ENCODE peak calls at places on chromosomes 7 and 10, in six cellular contexts. P is A549, F is endothelial cell of umbilical vein, J is K562, I is HepG2, T is GM12878. V is an unnamed sample.
A peak's percentile ranks its signal among the peaks of the same experiment; 100 is the strongest.

GRCh38 chr10:58322072-58322834 is 12.6 kb upstream of the UBE2D1 start:
- DNase-seq in I (peak; percentile 80), P (no peak), F (no peak), T (no peak), J (no peak), V (peak; percentile 94)

GRCh38 chr7:55477781-55478374 is 94.4 kb downstream of the VOPP1 start:
- DNase-seq in F (no peak), J (no peak), P (no peak), T (no peak), I (no peak), V (no peak)

GRCh38 chr10:116767235-116767634 is 24.9 kb upstream of the HSPA12A start:
- DNase-seq in I (no peak), P (peak; percentile 46), J (no peak), T (no peak), F (no peak), V (no peak)

GRCh38 chr10:34647848-34648247 is 167.2 kb downstream of the PARD3 start:
- DNase-seq in F (no peak), T (no peak), J (no peak), P (no peak), I (no peak), V (no peak)

GRCh38 chr10:14608381-14609001 is 166.2 kb downstream of the FAM107B start:
- DNase-seq in P (no peak), I (peak; percentile 68), F (no peak), T (no peak), J (no peak), V (peak; percentile 87)

GRCh38 chr10:18312385-18313145 is 172.3 kb downstream of the CACNB2 start:
- DNase-seq in T (no peak), F (no peak), I (peak; percentile 49), P (peak; percentile 52), J (peak; percentile 43), V (peak; percentile 32)

GRCh38 chr10:78685466-78686163 is 383.2 kb upstream of the ZMIZ1 start:
- DNase-seq in P (peak; percentile 41), T (no peak), F (no peak), J (no peak), I (no peak), V (no peak)

GRCh38 chr7:66950763-66951162 is 29.7 kb downstream of the TMEM248 start:
- DNase-seq in P (no peak), F (peak; percentile 7), J (no peak), I (no peak), T (no peak), V (no peak)

GRCh38 chr10:22629126-22629525 is 85.3 kb downstream of the PIP4K2A start:
- DNase-seq in P (no peak), J (no peak), T (no peak), F (no peak), I (no peak), V (no peak)

GRCh38 chr7:41280491-41280890 is 422.4 kb downstream of the INHBA start:
- DNase-seq in J (no peak), I (no peak), F (no peak), T (no peak), P (no peak), V (no peak)

GRCh38 chr10:22365233-22365632 is 19.9 kb downstream of the SPAG6 start:
- DNase-seq in F (no peak), P (no peak), J (no peak), T (no peak), I (no peak), V (no peak)

GRCh38 chr10:77109470-77109994 is 528.1 kb downstream of the KCNMA1 start:
- DNase-seq in J (no peak), I (no peak), F (no peak), T (no peak), P (no peak), V (no peak)

GRCh38 chr7:29327455-29327854 is 132.9 kb downstream of the CHN2 start:
- DNase-seq in I (no peak), F (no peak), J (no peak), P (no peak), T (no peak), V (no peak)

GRCh38 chr7:72481934-72482333 is 69.8 kb upstream of the CALN1 start:
- DNase-seq in F (no peak), P (no peak), J (no peak), T (no peak), I (no peak), V (no peak)

DNA sequence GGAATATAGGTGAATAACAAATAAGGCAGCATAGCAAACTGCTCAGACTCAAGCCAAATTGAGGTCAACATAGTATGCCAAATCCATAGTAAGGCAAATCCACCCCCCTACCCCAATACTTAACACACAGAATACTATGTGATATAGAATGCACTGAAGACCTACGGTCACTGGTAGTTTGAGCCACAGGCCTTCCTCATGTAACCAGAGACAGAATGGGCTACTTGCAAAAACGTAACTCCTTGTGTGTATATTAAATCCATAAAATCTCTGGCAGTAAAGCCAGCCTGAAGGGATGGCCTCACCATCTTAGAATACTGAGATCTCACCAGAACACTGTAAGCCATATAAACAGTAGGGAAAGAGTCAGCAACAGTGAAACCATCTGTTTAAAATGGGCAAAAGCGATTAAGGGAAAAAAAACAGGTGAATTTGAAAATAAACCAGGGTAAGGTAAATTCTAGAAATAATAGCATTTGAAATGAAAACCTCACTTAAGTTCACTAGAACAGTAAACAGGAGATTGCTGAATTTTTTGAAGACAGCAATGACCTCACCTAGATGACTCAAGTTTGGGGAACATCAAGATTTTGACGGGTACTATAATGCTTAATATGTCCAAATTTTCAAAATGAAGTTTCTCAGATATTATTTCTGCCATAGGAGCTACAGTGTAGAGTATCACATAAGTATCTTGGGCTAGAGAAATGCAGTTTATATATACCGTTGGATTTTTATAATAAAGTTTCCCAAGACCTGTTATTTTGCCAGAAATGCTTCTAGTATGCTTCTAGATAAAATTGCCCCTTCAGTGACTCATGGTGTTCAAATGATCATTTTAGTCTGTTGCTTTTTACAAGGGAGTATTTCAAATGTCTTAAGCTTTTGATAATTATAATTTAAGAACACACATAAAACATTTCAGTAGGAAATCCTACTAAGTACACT is 13.9 kb downstream of the HNRNPA2B1 start:
- DNase-seq in T (no peak), J (no peak), F (no peak), P (no peak), I (no peak), V (no peak)
- H3K4me3 ChIP-seq in T (no peak overlapping the region), J (no peak overlapping the region), F (no peak overlapping the region), P (no peak overlapping the region), I (no peak overlapping the region), V (no peak overlapping the region)

DNA sequence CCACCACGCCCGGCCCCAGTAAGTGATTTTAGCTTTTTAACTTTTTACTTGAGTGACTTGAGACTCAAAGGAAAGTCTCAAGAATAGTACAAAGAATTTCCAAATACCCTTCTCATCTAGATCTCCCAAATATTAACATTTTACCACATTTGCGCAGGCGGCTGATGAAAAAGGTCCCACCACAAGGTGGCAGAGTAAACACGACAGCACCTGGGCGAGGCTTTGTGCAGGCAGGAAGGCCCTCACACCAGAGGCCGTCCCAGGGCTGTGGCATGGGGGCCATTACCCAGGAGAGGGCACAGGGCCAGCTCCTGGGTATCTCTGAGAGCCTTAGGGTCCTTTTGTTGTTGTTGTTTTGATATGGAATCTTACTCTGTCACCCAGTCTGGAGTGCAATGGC is 50.0 kb upstream of the WIPI2 start:
- DNase-seq in J (no peak), F (peak; percentile 31), I (peak; percentile 32), T (peak; percentile 8), P (no peak), V (peak; percentile 67)
- TF ChIP-seq CTCF in J (peak; percentile 67), F (peak; percentile 31), I (peak; percentile 74), T (peak; percentile 50), P (peak; percentile 42), V (peak; percentile 77)

GRCh38 chr7:45349102-45349501 is 191.5 kb downstream of the RAMP3 start:
- DNase-seq in I (no peak), T (no peak), J (no peak), F (no peak), P (no peak), V (no peak)

GRCh38 chr7:45342236-45342635 is 184.6 kb downstream of the RAMP3 start:
- DNase-seq in F (no peak), T (no peak), P (no peak), J (no peak), I (peak; percentile 21), V (no peak)

GRCh38 chr7:45347804-45348203 is 190.2 kb downstream of the RAMP3 start:
- DNase-seq in F (no peak), P (peak; percentile 24), T (no peak), J (peak; percentile 19), I (no peak), V (peak; percentile 16)
- TF ChIP-seq MYC in F (no peak), P (no peak), T (no peak), J (no peak), I (no peak), V (no peak)

GRCh38 chr10:132333386-132333785 is 1.4 kb downstream of the LRRC27 start:
- DNase-seq in I (no peak), T (no peak), F (no peak), P (no peak), J (no peak), V (no peak)

GRCh38 chr10:132337019-132337418 is 5.0 kb downstream of the LRRC27 start:
- DNase-seq in T (no peak), F (peak; percentile 46), P (no peak), J (no peak), I (no peak), V (no peak)

GRCh38 chr10:132335189-132336063 is 3.4 kb downstream of the LRRC27 start:
- DNase-seq in F (no peak), J (peak; percentile 80), P (no peak), I (peak; percentile 95), T (peak; percentile 65), V (peak; percentile 89)

GRCh38 chr10:132336064-132336746 is 4.2 kb downstream of the LRRC27 start:
- DNase-seq in I (peak; percentile 39), P (no peak), T (no peak), J (no peak), F (no peak), V (no peak)

GRCh38 chr10:132334883-132335188 is 2.8 kb downstream of the LRRC27 start:
- DNase-seq in F (no peak), J (no peak), I (no peak), T (no peak), P (no peak), V (no peak)
- H3K4me3 ChIP-seq in F (no peak overlapping the region), J (no peak overlapping the region), I (peak overlapping the region; percentile 43), T (peak overlapping the region; percentile 45), P (no peak overlapping the region), V (no peak overlapping the region)